ENCODE peak calls at places on chromosomes 3 and 15, in eight cellular contexts. V is ovary; U is fibroblast of lung; O is MM.1S; H is PC-9; G is effector memory CD4-positive, alpha-beta T cell; L is OCI-LY7; E is brain microvascular endothelial cell. B is an unnamed sample.

GRCh38 chr3:141876381-141876890 is at the start of gene ATP1B3:
- DNase-seq in V (peak), U (peak), O (peak), H (peak), G (peak), L (peak), E (peak), B (peak)

GRCh38 chr3:1235526-1236120 is 142.8 kb downstream of the CNTN6 start:
- DNase-seq in V (no peak), U (no peak), O (no peak), H (no peak), G (no peak), L (no peak), E (peak), B (no peak)

GRCh38 chr3:148131990-148132638 is 565.6 kb upstream of the AGTR1 start:
- DNase-seq in V (no peak), U (peak), O (no peak), H (no peak), G (no peak), L (no peak), E (peak), B (no peak)

GRCh38 chr15:57167821-57168395 is 208.4 kb upstream of the CGNL1 start:
- DNase-seq in V (no peak), U (peak), O (no peak), H (no peak), G (no peak), L (no peak), E (no peak), B (no peak)

GRCh38 chr15:68986292-68986691 is 28.2 kb upstream of the NOX5 start:
- DNase-seq in V (no peak), U (no peak), O (no peak), H (no peak), G (no peak), L (no peak), E (no peak), B (no peak)

GRCh38 chr15:72285402-72285801 is 13.0 kb upstream of the PARP6 start:
- DNase-seq in V (no peak), U (no peak), O (no peak), H (no peak), G (no peak), L (no peak), E (no peak), B (no peak)

GRCh38 chr3:11820540-11821041 is 26.1 kb downstream of the TAMM41 start:
- DNase-seq in V (peak), U (peak), O (no peak), H (no peak), G (no peak), L (no peak), E (peak), B (peak)

GRCh38 chr15:44811347-44811746 is 75.0 kb downstream of the TRIM69 start:
- DNase-seq in V (no peak), U (no peak), O (no peak), H (no peak), G (no peak), L (no peak), E (no peak), B (no peak)

GRCh38 chr3:162034368-162034767 is 537.8 kb downstream of the OTOL1 start:
- DNase-seq in V (no peak), U (peak), O (no peak), H (no peak), G (no peak), L (no peak), E (peak), B (no peak)

GRCh38 chr3:11803977-11804903 is 42.4 kb downstream of the TAMM41 start:
- DNase-seq in V (peak), U (peak), O (peak), H (peak), G (no peak), L (peak), E (peak), B (no peak)

GRCh38 chr15:48759921-48760320 is 50.9 kb downstream of the CEP152 start:
- DNase-seq in V (no peak), U (no peak), O (no peak), H (no peak), G (no peak), L (no peak), E (no peak), B (peak)

GRCh38 chr15:63094495-63094931 is 27.1 kb upstream of the LACTB start:
- DNase-seq in V (no peak), U (peak), O (no peak), H (no peak), G (no peak), L (no peak), E (peak), B (no peak)

GRCh38 chr3:128548426-128549282 is 55.7 kb upstream of the GATA2 start:
- DNase-seq in V (no peak), U (peak), O (no peak), H (no peak), G (no peak), L (no peak), E (peak), B (no peak)

GRCh38 chr3:100225883-100226282 is 34.9 kb upstream of the TBC1D23 start:
- DNase-seq in V (no peak), U (no peak), O (no peak), H (no peak), G (no peak), L (no peak), E (no peak), B (no peak)

GRCh38 chr15:70271422-70272088 is 173.8 kb upstream of the TLE3 start:
- DNase-seq in V (no peak), U (peak), O (no peak), H (peak), G (no peak), L (no peak), E (peak), B (peak)

GRCh38 chr15:70269331-70269911 is 171.7 kb upstream of the TLE3 start:
- DNase-seq in V (no peak), U (no peak), O (no peak), H (no peak), G (no peak), L (no peak), E (no peak), B (no peak)

GRCh38 chr15:70269991-70270751 is 172.5 kb upstream of the TLE3 start:
- DNase-seq in V (no peak), U (no peak), O (no peak), H (peak), G (no peak), L (no peak), E (peak), B (no peak)

GRCh38 chr15:70268698-70269251 is 171.1 kb upstream of the TLE3 start:
- DNase-seq in V (no peak), U (peak), O (no peak), H (peak), G (no peak), L (no peak), E (no peak), B (no peak)

GRCh38 chr15:70270752-70271111 is 173.0 kb upstream of the TLE3 start:
- DNase-seq in V (no peak), U (no peak), O (no peak), H (no peak), G (no peak), L (no peak), E (no peak), B (no peak)
- H3K27ac ChIP-seq in V (no peak), U (no peak), O (no peak), H (peak), G (no peak), L (no peak), E (no peak), B (no peak)

DNA sequence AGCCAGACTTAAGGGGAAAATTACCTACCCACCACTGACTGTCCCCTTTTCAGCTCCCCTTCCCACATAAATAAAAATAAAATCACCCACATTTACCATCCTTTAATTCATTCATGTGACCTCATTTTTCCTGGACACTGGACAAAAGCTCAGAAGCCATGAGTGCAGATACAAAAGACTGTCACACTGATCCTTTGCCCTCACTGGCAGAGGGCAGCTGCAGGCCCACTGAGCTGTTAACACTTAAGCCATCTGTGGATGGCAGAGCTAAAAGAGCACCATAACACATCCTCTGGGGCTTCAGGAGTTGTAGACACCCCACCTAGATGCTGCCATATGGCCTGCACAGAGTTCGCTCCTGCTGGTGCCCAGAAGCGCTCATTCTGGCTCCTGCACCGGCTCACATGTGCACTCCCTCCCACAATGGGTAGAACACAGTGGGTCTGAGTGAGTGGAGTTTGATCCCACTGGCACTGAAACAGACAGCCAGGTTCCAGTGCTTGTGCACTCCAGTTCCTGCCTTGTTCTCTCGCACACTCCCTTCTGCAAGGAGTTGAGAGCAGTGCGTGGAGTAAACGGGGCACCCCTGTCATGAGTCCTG is 38.8 kb downstream of the EDC3 start:
- DNase-seq in V (no peak), U (no peak), O (no peak), H (no peak), G (no peak), L (no peak), E (no peak), B (no peak)
- H3K27ac ChIP-seq in V (no peak), U (no peak), O (no peak), H (no peak), G (no peak), L (no peak), E (no peak), B (no peak)

GRCh38 chr3:188337232-188337631 is 183.3 kb downstream of the LPP start:
- DNase-seq in V (no peak), U (no peak), O (no peak), H (no peak), G (no peak), L (no peak), E (no peak), B (no peak)

GRCh38 chr3:188336178-188336577 is 182.2 kb downstream of the LPP start:
- DNase-seq in V (no peak), U (no peak), O (no peak), H (no peak), G (no peak), L (no peak), E (no peak), B (no peak)

GRCh38 chr3:188341501-188341900 is 187.5 kb downstream of the LPP start:
- DNase-seq in V (no peak), U (no peak), O (no peak), H (no peak), G (no peak), L (no peak), E (no peak), B (no peak)

GRCh38 chr3:188338081-188338480 is 184.1 kb downstream of the LPP start:
- DNase-seq in V (no peak), U (peak), O (no peak), H (no peak), G (no peak), L (no peak), E (no peak), B (no peak)

DNA sequence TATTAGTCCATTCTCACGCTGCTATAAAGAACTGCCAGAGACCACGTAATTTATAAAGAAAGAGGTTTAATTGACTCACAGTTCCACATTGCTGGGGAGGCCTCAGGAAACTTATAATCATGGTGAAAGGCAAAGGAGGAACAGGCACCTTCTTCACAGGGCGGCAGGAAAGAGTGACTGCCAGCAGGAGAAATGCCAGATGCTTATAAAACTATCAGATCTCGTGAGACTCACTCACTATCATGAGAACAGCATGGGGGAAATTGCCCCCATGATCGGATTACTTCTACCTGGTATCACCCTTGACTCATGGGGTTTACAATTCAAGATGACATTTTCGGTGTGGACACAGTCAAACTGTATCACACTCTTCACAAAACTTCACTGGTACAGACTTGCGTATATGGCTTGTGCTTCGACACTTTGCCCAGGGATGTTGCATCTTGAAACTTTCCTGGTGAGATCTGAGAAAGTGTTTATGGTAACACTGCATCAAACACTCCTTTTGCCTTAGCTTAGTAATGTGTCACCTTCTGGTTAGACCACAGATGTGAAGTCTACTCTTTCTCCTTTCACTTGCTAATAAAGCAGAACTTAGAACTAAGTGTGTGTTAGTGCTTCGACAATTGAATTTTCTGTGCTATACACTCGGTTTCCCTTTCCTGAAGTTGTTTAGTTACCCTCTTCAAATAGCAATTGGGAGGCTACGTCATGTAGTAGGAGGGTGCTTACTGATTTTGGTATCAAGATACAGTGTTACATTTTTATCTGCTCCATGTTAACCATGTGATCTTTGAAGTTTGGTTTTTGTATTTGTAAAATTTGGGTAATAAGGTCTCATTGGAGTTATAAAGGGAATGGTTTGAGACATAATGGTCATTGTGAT is 185.7 kb downstream of the LPP start:
- DNase-seq in V (no peak), U (no peak), O (no peak), H (no peak), G (no peak), L (no peak), E (no peak), B (no peak)
- H3K27ac ChIP-seq in V (no peak), U (no peak), O (no peak), H (no peak), G (no peak), L (no peak), E (no peak), B (no peak)

GRCh38 chr15:27763514-27763913 is 335.6 kb downstream of the OCA2 start:
- DNase-seq in V (no peak), U (no peak), O (no peak), H (no peak), G (no peak), L (no peak), E (no peak), B (no peak)

GRCh38 chr15:27762471-27762870 is 336.6 kb downstream of the OCA2 start:
- DNase-seq in V (no peak), U (no peak), O (no peak), H (no peak), G (no peak), L (no peak), E (no peak), B (no peak)

GRCh38 chr15:27768731-27769510 is 330.2 kb downstream of the OCA2 start:
- DNase-seq in V (no peak), U (no peak), O (no peak), H (no peak), G (no peak), L (no peak), E (no peak), B (no peak)

GRCh38 chr15:27767918-27768640 is 331.0 kb downstream of the OCA2 start:
- DNase-seq in V (no peak), U (no peak), O (no peak), H (no peak), G (no peak), L (no peak), E (no peak), B (no peak)

GRCh38 chr15:27764339-27764738 is 334.8 kb downstream of the OCA2 start:
- DNase-seq in V (no peak), U (no peak), O (no peak), H (no peak), G (no peak), L (no peak), E (no peak), B (no peak)
- H3K27ac ChIP-seq in V (no peak), U (no peak), O (no peak), H (no peak), G (no peak), L (no peak), E (no peak), B (no peak)

GRCh38 chr15:76198456-76199105 is 112.7 kb downstream of the ETFA start:
- DNase-seq in V (no peak), U (no peak), O (no peak), H (no peak), G (no peak), L (no peak), E (no peak), B (no peak)
- H3K27ac ChIP-seq in V (no peak), U (peak), O (no peak), H (peak), G (no peak), L (no peak), E (peak), B (no peak)

GRCh38 chr3:159216295-159216694 is 414.4 kb downstream of the MFSD1 start:
- DNase-seq in V (no peak), U (no peak), O (no peak), H (no peak), G (no peak), L (no peak), E (no peak), B (no peak)

GRCh38 chr3:159208080-159208479 is 406.2 kb downstream of the MFSD1 start:
- DNase-seq in V (no peak), U (peak), O (no peak), H (peak), G (no peak), L (no peak), E (no peak), B (no peak)

GRCh38 chr3:159209459-159209858 is 407.6 kb downstream of the MFSD1 start:
- DNase-seq in V (no peak), U (no peak), O (no peak), H (no peak), G (no peak), L (no peak), E (no peak), B (no peak)

GRCh38 chr3:159210336-159210735 is 408.5 kb downstream of the MFSD1 start:
- DNase-seq in V (no peak), U (no peak), O (no peak), H (no peak), G (no peak), L (no peak), E (no peak), B (no peak)
- H3K27ac ChIP-seq in V (no peak), U (no peak), O (no peak), H (no peak), G (no peak), L (no peak), E (no peak), B (no peak)

GRCh38 chr3:188473045-188473444 is 319.1 kb downstream of the LPP start:
- DNase-seq in V (no peak), U (no peak), O (no peak), H (no peak), G (no peak), L (no peak), E (no peak), B (no peak)

GRCh38 chr3:188469228-188469885 is 315.4 kb downstream of the LPP start:
- DNase-seq in V (no peak), U (peak), O (no peak), H (no peak), G (no peak), L (no peak), E (no peak), B (no peak)

GRCh38 chr3:188473591-188474288 is 319.8 kb downstream of the LPP start:
- DNase-seq in V (no peak), U (no peak), O (no peak), H (no peak), G (no peak), L (no peak), E (no peak), B (no peak)

GRCh38 chr3:188470508-188471130 is 316.7 kb downstream of the LPP start:
- DNase-seq in V (no peak), U (no peak), O (no peak), H (no peak), G (no peak), L (no peak), E (no peak), B (no peak)

DNA sequence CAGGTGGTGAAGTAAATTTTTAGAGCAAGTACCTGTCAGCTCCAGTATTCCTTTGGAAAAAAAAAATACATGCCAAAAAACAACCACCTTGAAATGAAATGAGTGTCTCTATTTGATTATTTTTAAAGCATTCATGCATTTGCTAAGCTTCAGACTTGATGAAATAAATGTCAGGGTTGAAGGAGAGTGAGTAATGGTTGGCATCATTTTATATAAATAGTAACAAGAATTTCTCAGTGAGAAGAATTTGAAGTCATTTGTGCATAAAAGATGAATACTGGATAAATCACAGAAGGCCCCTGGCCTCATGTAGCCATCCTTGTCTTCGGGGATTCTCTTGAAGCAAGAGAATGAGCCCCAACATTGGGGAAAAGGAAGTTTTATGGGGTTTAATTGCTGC is 318.4 kb downstream of the LPP start:
- DNase-seq in V (no peak), U (peak), O (no peak), H (no peak), G (no peak), L (no peak), E (no peak), B (no peak)
- H3K27ac ChIP-seq in V (no peak), U (no peak), O (no peak), H (no peak), G (no peak), L (no peak), E (no peak), B (no peak)

GRCh38 chr15:100879046-100879445 is 585 bp upstream of the ALDH1A3 start:
- DNase-seq in V (no peak), U (peak), O (no peak), H (no peak), G (no peak), L (no peak), E (no peak), B (no peak)

GRCh38 chr15:100880897-100881242 is 1.2 kb downstream of the ALDH1A3 start:
- DNase-seq in V (no peak), U (no peak), O (no peak), H (no peak), G (no peak), L (no peak), E (no peak), B (no peak)

GRCh38 chr15:100881573-100882336 is 2.1 kb downstream of the ALDH1A3 start:
- DNase-seq in V (no peak), U (no peak), O (no peak), H (no peak), G (no peak), L (no peak), E (no peak), B (no peak)

GRCh38 chr15:100879461-100880138 is at the start of gene ALDH1A3:
- DNase-seq in V (no peak), U (peak), O (peak), H (peak), G (no peak), L (no peak), E (no peak), B (no peak)

DNA sequence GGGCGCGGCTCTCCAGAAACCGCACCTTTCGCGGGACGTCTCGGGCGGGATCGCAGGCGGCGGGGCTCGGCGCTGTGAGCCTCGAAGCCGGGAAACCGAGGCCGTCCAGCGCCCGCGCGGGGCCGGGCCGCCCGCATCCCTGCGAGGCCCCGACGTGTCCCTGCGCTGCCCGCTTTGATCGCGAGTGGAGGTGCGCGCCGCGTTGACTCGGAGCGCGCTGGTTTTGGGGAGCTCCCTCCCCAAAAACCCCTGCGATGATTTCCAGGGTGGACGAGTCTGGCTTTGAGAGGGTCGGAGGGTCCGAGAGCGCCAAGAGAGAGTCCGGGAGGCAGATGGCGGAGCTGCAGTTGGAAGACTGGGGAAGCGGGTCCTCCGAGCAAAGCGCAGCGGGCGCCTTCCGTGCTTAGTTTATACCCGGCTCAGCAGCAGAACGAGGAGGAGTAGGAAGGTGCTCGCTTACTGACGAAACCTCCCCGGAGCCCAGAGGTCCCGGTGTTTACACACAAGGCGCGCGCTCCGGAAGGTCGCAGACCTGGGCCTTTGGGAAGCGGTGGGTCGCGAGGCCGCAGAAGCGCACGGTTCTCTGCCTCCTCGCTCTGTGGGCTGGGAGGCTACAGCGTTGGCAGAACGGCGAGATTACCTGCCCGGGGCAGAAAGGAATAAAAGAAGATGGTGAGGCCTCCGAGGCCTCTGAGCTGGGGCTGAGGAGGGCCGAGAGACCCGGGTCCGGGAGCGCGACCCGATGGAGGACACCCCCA is 687 bp downstream of the ALDH1A3 start:
- DNase-seq in V (no peak), U (peak), O (no peak), H (no peak), G (no peak), L (no peak), E (no peak), B (peak)
- H3K27ac ChIP-seq in V (no peak), U (no peak), O (no peak), H (peak), G (no peak), L (no peak), E (no peak), B (peak)

GRCh38 chr3:81289676-81290075 is 471.8 kb downstream of the GBE1 start:
- DNase-seq in V (no peak), U (peak), O (no peak), H (no peak), G (no peak), L (no peak), E (peak), B (no peak)
- H3K27ac ChIP-seq in V (no peak), U (no peak), O (no peak), H (no peak), G (no peak), L (no peak), E (no peak), B (no peak)